ENCODE peak calls at places on chromosomes 5 and 9, in eight cellular contexts. O, N, Q, H, A, Y, X and I are unnamed samples.
A peak's percentile ranks its signal among the peaks of the same experiment; 100 is the strongest.

GRCh38 chr9:82404484-82405280 is 416.1 kb downstream of the SPATA31D1 start:
- DNase-seq in O (no peak), N (no peak), Q (no peak), H (no peak), A (no peak), Y (peak; percentile 36), X (no peak), I (no peak)

GRCh38 chr5:28862137-28862859 is 1823.9 kb upstream of the CDH9 start:
- DNase-seq in O (no peak), N (no peak), Q (no peak), H (no peak), A (no peak), Y (no peak), X (no peak), I (no peak)

GRCh38 chr5:59506285-59506877 is 387.1 kb downstream of the PDE4D start:
- DNase-seq in O (no peak), N (no peak), Q (no peak), H (no peak), A (peak; percentile 45), Y (peak; percentile 32), X (no peak), I (no peak)

GRCh38 chr5:86909461-86909881 is 291.7 kb downstream of the COX7C start:
- DNase-seq in O (no peak), N (no peak), Q (no peak), H (no peak), A (no peak), Y (peak; percentile 95), X (no peak), I (no peak)

GRCh38 chr5:115577329-115577728 is 24.9 kb downstream of the TICAM2 start:
- DNase-seq in O (no peak), N (no peak), Q (no peak), H (no peak), A (no peak), Y (no peak), X (no peak), I (no peak)

GRCh38 chr9:122403381-122404002 is 32.7 kb downstream of the PTGS1 start:
- DNase-seq in O (no peak), N (no peak), Q (no peak), H (no peak), A (peak; percentile 26), Y (peak; percentile 90), X (no peak), I (no peak)

GRCh38 chr5:177086918-177087706 is 397 bp downstream of the FGFR4 start:
- DNase-seq in O (peak; percentile 92), N (no peak), Q (peak; percentile 91), H (peak; percentile 52), A (peak; percentile 96), Y (no peak), X (no peak), I (no peak)

GRCh38 chr5:142905375-142905774 is 135.2 kb downstream of the ARHGAP26 start:
- DNase-seq in O (no peak), N (no peak), Q (no peak), H (no peak), A (no peak), Y (no peak), X (no peak), I (no peak)

GRCh38 chr5:5403736-5404135 is 18.7 kb upstream of the ICE1 start:
- DNase-seq in O (no peak), N (no peak), Q (no peak), H (no peak), A (no peak), Y (no peak), X (no peak), I (no peak)

GRCh38 chr5:145511351-145511750 is 323.8 kb downstream of the PRELID2 start:
- DNase-seq in O (no peak), N (no peak), Q (no peak), H (no peak), A (no peak), Y (peak; percentile 96), X (no peak), I (no peak)

GRCh38 chr9:81632599-81632998 is 56.7 kb downstream of the TLE1 start:
- DNase-seq in O (no peak), N (no peak), Q (no peak), H (no peak), A (peak; percentile 40), Y (peak; percentile 90), X (no peak), I (no peak)

GRCh38 chr9:92480332-92480771 is 2.0 kb downstream of the ASPN start:
- DNase-seq in O (no peak), N (no peak), Q (no peak), H (no peak), A (no peak), Y (peak; percentile 66), X (no peak), I (no peak)

GRCh38 chr5:43649256-43649655 is 46.3 kb downstream of the NNT start:
- DNase-seq in O (no peak), N (no peak), Q (no peak), H (no peak), A (peak; percentile 15), Y (peak; percentile 81), X (no peak), I (peak; percentile 51)

GRCh38 chr9:1200847-1201251 is 150.7 kb downstream of the DMRT2 start:
- DNase-seq in O (no peak), N (no peak), Q (no peak), H (peak; percentile 35), A (peak; percentile 65), Y (no peak), X (no peak), I (no peak)

GRCh38 chr9:92589918-92590317 is 54.1 kb upstream of the ECM2 start:
- DNase-seq in O (no peak), N (no peak), Q (no peak), H (no peak), A (no peak), Y (no peak), X (no peak), I (no peak)

GRCh38 chr5:59036274-59036961 is 453.5 kb downstream of the RAB3C start:
- DNase-seq in O (no peak), N (peak; percentile 75), Q (no peak), H (no peak), A (peak; percentile 67), Y (peak; percentile 93), X (no peak), I (peak; percentile 90)

GRCh38 chr5:134533115-134533815 is 7.8 kb downstream of the JADE2 start:
- DNase-seq in O (no peak), N (peak; percentile 87), Q (no peak), H (peak; percentile 69), A (no peak), Y (peak; percentile 38), X (no peak), I (no peak)

GRCh38 chr5:38347040-38347763 is 88.8 kb downstream of the EGFLAM start:
- DNase-seq in O (no peak), N (no peak), Q (no peak), H (no peak), A (peak; percentile 98), Y (no peak), X (no peak), I (peak; percentile 40)

GRCh38 chr9:115121140-115121710 is 3.3 kb upstream of the TNC start:
- DNase-seq in O (no peak), N (no peak), Q (no peak), H (no peak), A (peak; percentile 98), Y (no peak), X (no peak), I (peak; percentile 25)

GRCh38 chr9:26392639-26393038 is 500.0 kb downstream of the CAAP1 start:
- DNase-seq in O (no peak), N (no peak), Q (no peak), H (no peak), A (no peak), Y (no peak), X (no peak), I (no peak)

GRCh38 chr5:170302729-170303501 is 5.3 kb upstream of the LCP2 start:
- DNase-seq in O (no peak), N (peak; percentile 87), Q (no peak), H (peak; percentile 66), A (no peak), Y (no peak), X (no peak), I (no peak)

GRCh38 chr9:128218518-128219389 is 15.6 kb downstream of the DNM1 start:
- DNase-seq in O (peak; percentile 98), N (peak; percentile 97), Q (peak; percentile 70), H (peak; percentile 91), A (peak; percentile 96), Y (peak; percentile 51), X (peak; percentile 79), I (peak; percentile 49)

GRCh38 chr9:110029422-110029814 is 178.5 kb downstream of the C9orf152 start:
- DNase-seq in O (no peak), N (no peak), Q (no peak), H (no peak), A (peak; percentile 88), Y (peak; percentile 96), X (no peak), I (peak; percentile 90)

GRCh38 chr9:127119319-127119709 is 3.1 kb downstream of the ANGPTL2 start:
- DNase-seq in O (no peak), N (peak; percentile 42), Q (no peak), H (no peak), A (no peak), Y (no peak), X (no peak), I (no peak)